ENCODE peak calls at places on chromosomes 11 and 22, in six cellular contexts. Z, Q, Y, K, L and J are unnamed samples.
A peak's percentile ranks its signal among the peaks of the same experiment; 100 is the strongest.

GRCh38 chr22:17867160-17867785 is 93.0 kb upstream of the BID start:
- DNase-seq in Z (no peak), Q (no peak), Y (peak; percentile 49), K (no peak), L (no peak), J (no peak)

GRCh38 chr22:50186789-50187523 is 1.2 kb downstream of the TRABD start:
- DNase-seq in Z (no peak), Q (no peak), Y (no peak), K (no peak), L (no peak), J (no peak)

GRCh38 chr11:70292863-70293262 is 22.4 kb downstream of the PPFIA1 start:
- DNase-seq in Z (no peak), Q (no peak), Y (no peak), K (no peak), L (no peak), J (no peak)

GRCh38 chr11:60175860-60176275 is 7.0 kb downstream of the MS4A6A start:
- DNase-seq in Z (no peak), Q (no peak), Y (no peak), K (peak; percentile 80), L (no peak), J (no peak)

GRCh38 chr22:17483670-17484372 is 79.5 kb upstream of the SLC25A18 start:
- DNase-seq in Z (no peak), Q (no peak), Y (no peak), K (no peak), L (no peak), J (no peak)

GRCh38 chr11:47143322-47143721 is 33.4 kb downstream of the ARFGAP2 start:
- DNase-seq in Z (no peak), Q (no peak), Y (no peak), K (no peak), L (no peak), J (no peak)

GRCh38 chr22:35775339-35775738 is 57.7 kb downstream of the APOL5 start:
- DNase-seq in Z (no peak), Q (no peak), Y (no peak), K (no peak), L (no peak), J (no peak)

GRCh38 chr22:43945632-43946390 is 9.4 kb upstream of the SAMM50 start:
- DNase-seq in Z (peak; percentile 60), Q (peak; percentile 79), Y (peak; percentile 71), K (no peak), L (peak; percentile 83), J (peak; percentile 73)

GRCh38 chr11:11534981-11535380 is 86.8 kb downstream of the GALNT18 start:
- DNase-seq in Z (no peak), Q (no peak), Y (no peak), K (no peak), L (no peak), J (no peak)

GRCh38 chr11:61709572-61709971 is 29.4 kb downstream of the DAGLA start:
- DNase-seq in Z (no peak), Q (no peak), Y (no peak), K (no peak), L (no peak), J (no peak)

GRCh38 chr22:39396797-39397195 is 2.8 kb upstream of the TAB1 start:
- DNase-seq in Z (no peak), Q (no peak), Y (no peak), K (no peak), L (no peak), J (no peak)

GRCh38 chr11:121321614-121322243 is 29.2 kb downstream of the SC5D start:
- DNase-seq in Z (no peak), Q (no peak), Y (no peak), K (no peak), L (no peak), J (no peak)

GRCh38 chr11:122784325-122785155 is 53.8 kb upstream of the CRTAM start:
- DNase-seq in Z (no peak), Q (no peak), Y (no peak), K (no peak), L (no peak), J (no peak)

GRCh38 chr11:45275823-45276222 is 10.3 kb downstream of the SYT13 start:
- DNase-seq in Z (no peak), Q (no peak), Y (no peak), K (no peak), L (no peak), J (no peak)

GRCh38 chr11:60918941-60919275 is 5.0 kb downstream of the TMEM109 start:
- DNase-seq in Z (no peak), Q (no peak), Y (no peak), K (no peak), L (no peak), J (no peak)

GRCh38 chr11:61973603-61974162 is 6.2 kb upstream of the FTH1 start:
- DNase-seq in Z (peak; percentile 53), Q (no peak), Y (no peak), K (no peak), L (no peak), J (no peak)

GRCh38 chr11:134150195-134150903 is 73.4 kb downstream of the NCAPD3 start:
- DNase-seq in Z (no peak), Q (no peak), Y (no peak), K (no peak), L (no peak), J (no peak)

GRCh38 chr11:93020248-93021088 is 51.0 kb downstream of the MTNR1B start:
- DNase-seq in Z (no peak), Q (no peak), Y (no peak), K (no peak), L (no peak), J (no peak)

GRCh38 chr11:40140560-40140959 is 1318.9 kb downstream of the LRRC4C start:
- DNase-seq in Z (no peak), Q (no peak), Y (no peak), K (no peak), L (no peak), J (no peak)

GRCh38 chr11:2779981-2780849 is 80.4 kb upstream of the KCNQ1OT1 start:
- DNase-seq in Z (peak; percentile 23), Q (no peak), Y (peak; percentile 30), K (no peak), L (peak; percentile 42), J (peak; percentile 8)

GRCh38 chr11:13962562-13963168 is at the start of gene SPON1:
- DNase-seq in Z (no peak), Q (peak; percentile 30), Y (no peak), K (no peak), L (peak; percentile 77), J (peak; percentile 18)

GRCh38 chr11:13964771-13965074 is 2.2 kb downstream of the SPON1 start:
- DNase-seq in Z (no peak), Q (no peak), Y (no peak), K (no peak), L (no peak), J (no peak)

GRCh38 chr11:13963169-13963948 is 836 bp downstream of the SPON1 start:
- DNase-seq in Z (no peak), Q (peak; percentile 26), Y (no peak), K (no peak), L (no peak), J (peak; percentile 16)

GRCh38 chr11:13965337-13965736 is 2.8 kb downstream of the SPON1 start:
- DNase-seq in Z (peak; percentile 13), Q (no peak), Y (no peak), K (no peak), L (no peak), J (no peak)

GRCh38 chr11:13963949-13964770 is 1.6 kb downstream of the SPON1 start:
- DNase-seq in Z (no peak), Q (peak; percentile 18), Y (no peak), K (no peak), L (peak; percentile 78), J (peak; percentile 23)
- TF ChIP-seq TAF1 in Z (no peak), Q (no peak), Y (no peak), K (no peak), L (no peak), J (no peak)

GRCh38 chr22:49101225-49101624 is 726.4 kb downstream of the BRD1 start:
- DNase-seq in Z (no peak), Q (no peak), Y (no peak), K (no peak), L (no peak), J (no peak)

GRCh38 chr22:49100764-49101163 is 726.9 kb downstream of the BRD1 start:
- DNase-seq in Z (no peak), Q (no peak), Y (no peak), K (no peak), L (no peak), J (no peak)

GRCh38 chr22:49099089-49099488 is 728.6 kb downstream of the BRD1 start:
- DNase-seq in Z (no peak), Q (no peak), Y (no peak), K (no peak), L (no peak), J (no peak)

GRCh38 chr22:49100316-49100715 is 727.4 kb downstream of the BRD1 start:
- DNase-seq in Z (no peak), Q (no peak), Y (no peak), K (no peak), L (no peak), J (no peak)

DNA sequence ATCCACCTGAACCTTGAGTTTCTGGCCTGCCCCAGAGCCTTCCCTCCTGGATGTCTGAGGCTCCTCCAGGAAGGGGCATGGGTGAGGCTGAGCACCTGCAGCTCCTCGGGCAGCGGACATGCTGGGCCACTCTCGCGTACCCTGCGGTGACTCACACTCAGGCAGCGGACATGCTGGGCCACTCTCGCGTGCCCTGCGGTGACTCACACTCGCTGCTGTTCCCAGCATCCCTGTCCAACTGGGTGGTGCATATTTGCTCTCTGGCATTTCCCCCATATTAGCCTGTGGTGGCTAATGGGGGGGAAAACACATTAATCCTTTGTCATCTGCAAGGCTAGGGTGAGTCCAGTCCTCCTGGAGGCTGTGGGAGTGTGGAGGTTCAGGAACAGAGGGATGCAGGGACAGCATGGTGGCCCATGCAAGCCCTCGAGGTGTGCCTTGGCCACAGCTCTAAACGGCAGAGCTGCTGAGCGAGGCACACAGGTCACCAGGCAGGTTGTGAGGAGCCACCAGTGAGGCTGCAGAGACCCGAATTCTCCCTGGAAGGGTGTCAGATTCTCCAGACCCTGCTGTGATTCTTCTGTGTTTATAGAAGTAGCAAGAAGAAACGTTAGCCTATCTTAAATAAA is 728.1 kb downstream of the BRD1 start:
- DNase-seq in Z (no peak), Q (no peak), Y (no peak), K (no peak), L (no peak), J (no peak)
- TF ChIP-seq POLR2AphosphoS5 in Z (no peak), Q (no peak), Y (no peak), K (no peak), L (no peak), J (no peak)

GRCh38 chr11:111911563-111912401 is at the start of gene CRYAB:
- DNase-seq in Z (peak; percentile 32), Q (no peak), Y (peak; percentile 33), K (no peak), L (no peak), J (no peak)
- TF ChIP-seq POLR2A in Z (no peak), Q (no peak), Y (no peak), K (no peak), L (no peak), J (no peak)

GRCh38 chr11:63765688-63766241 is 2.8 kb downstream of the ZFTA start:
- DNase-seq in Z (no peak), Q (no peak), Y (no peak), K (no peak), L (no peak), J (no peak)

GRCh38 chr11:63767415-63768231 is 952 bp downstream of the ZFTA start:
- DNase-seq in Z (peak; percentile 49), Q (peak; percentile 61), Y (peak; percentile 81), K (no peak), L (peak; percentile 78), J (peak; percentile 57)

GRCh38 chr11:63768232-63769043 is at the start of gene ZFTA:
- DNase-seq in Z (no peak), Q (peak; percentile 84), Y (peak; percentile 88), K (no peak), L (peak; percentile 90), J (peak; percentile 77)

GRCh38 chr11:63764712-63765631 is 3.6 kb downstream of the ZFTA start:
- DNase-seq in Z (peak; percentile 75), Q (no peak), Y (no peak), K (no peak), L (peak; percentile 70), J (no peak)

GRCh38 chr11:63766501-63767270 is 1.9 kb downstream of the ZFTA start:
- DNase-seq in Z (peak; percentile 47), Q (no peak), Y (no peak), K (no peak), L (no peak), J (no peak)
- TF ChIP-seq TAF1 in Z (no peak), Q (no peak), Y (no peak), K (no peak), L (no peak), J (no peak)